ENCODE peak calls at places on chromosomes 4 and X, in six cellular contexts. One of them, this sample, is unnamed. For H3K4me1, the result is how much of the 10 kb centered on the place peaks cover.

GRCh38 chr4:34258176-34258575 is 1986.1 kb downstream of the ARAP2 start:
- DNase-seq in stomach: no peak
- DNase-seq in suprapubic skin: no peak
- DNase-seq in K562: no peak
- DNase-seq in transverse colon: no peak
- DNase-seq in upper lobe of left lung: no peak
- DNase-seq in this sample: no peak

GRCh38 chr4:155974476-155974749 is 20.7 kb upstream of the CTSO start:
- DNase-seq in stomach: no peak
- DNase-seq in suprapubic skin: no peak
- DNase-seq in K562: no peak
- DNase-seq in transverse colon: no peak
- DNase-seq in upper lobe of left lung: no peak
- DNase-seq in this sample: no peak

GRCh38 chr4:16140520-16141249 is 56.9 kb upstream of the PROM1 start:
- DNase-seq in stomach: peak
- DNase-seq in suprapubic skin: no peak
- DNase-seq in K562: no peak
- DNase-seq in transverse colon: peak
- DNase-seq in upper lobe of left lung: peak
- DNase-seq in this sample: no peak

GRCh38 chr4:89000844-89001360 is 56.1 kb downstream of the FAM13A start:
- DNase-seq in stomach: no peak
- DNase-seq in suprapubic skin: no peak
- DNase-seq in K562: no peak
- DNase-seq in transverse colon: no peak
- DNase-seq in upper lobe of left lung: no peak
- DNase-seq in this sample: no peak

GRCh38 chr4:63814171-63814964 is 594.9 kb downstream of the TECRL start:
- DNase-seq in stomach: no peak
- DNase-seq in suprapubic skin: no peak
- DNase-seq in K562: no peak
- DNase-seq in transverse colon: no peak
- DNase-seq in upper lobe of left lung: no peak
- DNase-seq in this sample: no peak

GRCh38 chr4:87209696-87210095 is 10.7 kb downstream of the KLHL8 start:
- DNase-seq in stomach: peak
- DNase-seq in suprapubic skin: no peak
- DNase-seq in K562: no peak
- DNase-seq in transverse colon: peak
- DNase-seq in upper lobe of left lung: peak
- DNase-seq in this sample: peak

GRCh38 chr4:186144180-186144579 is 39.7 kb downstream of the FAM149A start:
- DNase-seq in stomach: no peak
- DNase-seq in suprapubic skin: no peak
- DNase-seq in K562: no peak
- DNase-seq in transverse colon: peak
- DNase-seq in upper lobe of left lung: no peak
- DNase-seq in this sample: peak

GRCh38 chr4:107977966-107978705 is 11.6 kb upstream of the HADH start:
- DNase-seq in stomach: no peak
- DNase-seq in suprapubic skin: no peak
- DNase-seq in K562: no peak
- DNase-seq in transverse colon: no peak
- DNase-seq in upper lobe of left lung: no peak
- DNase-seq in this sample: no peak

GRCh38 chr4:123838426-123838825 is 441.8 kb downstream of the SPRY1 start:
- DNase-seq in stomach: no peak
- DNase-seq in suprapubic skin: no peak
- DNase-seq in K562: no peak
- DNase-seq in transverse colon: no peak
- DNase-seq in upper lobe of left lung: no peak
- DNase-seq in this sample: no peak

GRCh38 chr4:138510053-138510452 is 267.9 kb upstream of the SLC7A11 start:
- DNase-seq in stomach: no peak
- DNase-seq in suprapubic skin: no peak
- DNase-seq in K562: no peak
- DNase-seq in transverse colon: no peak
- DNase-seq in upper lobe of left lung: no peak
- DNase-seq in this sample: no peak

GRCh38 chr4:83618991-83619390 is 83.1 kb downstream of the GPAT3 start:
- DNase-seq in stomach: peak
- DNase-seq in suprapubic skin: no peak
- DNase-seq in K562: no peak
- DNase-seq in transverse colon: peak
- DNase-seq in upper lobe of left lung: peak
- DNase-seq in this sample: no peak

GRCh38 chr4:183591301-183591700 is 67.7 kb downstream of the RWDD4 start:
- DNase-seq in stomach: no peak
- DNase-seq in suprapubic skin: no peak
- DNase-seq in K562: no peak
- DNase-seq in transverse colon: no peak
- DNase-seq in upper lobe of left lung: no peak
- DNase-seq in this sample: no peak

DNA sequence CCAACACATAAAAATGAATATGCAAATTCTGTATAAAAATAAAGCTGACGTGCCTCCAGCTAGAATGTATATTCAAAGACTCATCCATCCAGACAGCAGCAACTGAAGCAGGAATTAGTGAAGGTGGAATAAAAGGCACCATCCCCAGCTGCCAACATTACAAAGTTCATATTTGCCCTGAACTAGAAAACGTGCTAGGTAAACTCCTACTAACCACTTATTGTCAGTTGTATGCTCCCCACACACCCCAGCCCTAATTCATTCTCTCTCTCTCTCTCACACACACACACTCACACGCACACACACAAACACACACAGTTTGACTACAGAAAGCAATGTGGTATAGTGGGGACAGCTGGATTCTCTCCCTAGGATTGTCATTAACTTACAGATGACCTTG is 53.6 kb downstream of the PCDH19 start:
- DNase-seq in stomach: no peak
- DNase-seq in suprapubic skin: no peak
- DNase-seq in K562: no peak
- DNase-seq in transverse colon: no peak
- DNase-seq in upper lobe of left lung: no peak
- DNase-seq in this sample: no peak
- H3K4me1 ChIP-seq in stomach: under half
- H3K4me1 ChIP-seq in suprapubic skin: under half
- H3K4me1 ChIP-seq in K562: under half
- H3K4me1 ChIP-seq in transverse colon: under half
- H3K4me1 ChIP-seq in upper lobe of left lung: under half
- H3K4me1 ChIP-seq in this sample: under half

GRCh38 chrX:120564925-120565324 is 4.2 kb upstream of the CUL4B start:
- DNase-seq in stomach: no peak
- DNase-seq in suprapubic skin: no peak
- DNase-seq in K562: no peak
- DNase-seq in transverse colon: no peak
- DNase-seq in upper lobe of left lung: no peak
- DNase-seq in this sample: no peak

GRCh38 chrX:120566817-120567216 is 6.1 kb upstream of the CUL4B start:
- DNase-seq in stomach: no peak
- DNase-seq in suprapubic skin: no peak
- DNase-seq in K562: no peak
- DNase-seq in transverse colon: no peak
- DNase-seq in upper lobe of left lung: no peak
- DNase-seq in this sample: no peak

GRCh38 chrX:120568609-120569008 is 7.8 kb upstream of the CUL4B start:
- DNase-seq in stomach: no peak
- DNase-seq in suprapubic skin: no peak
- DNase-seq in K562: no peak
- DNase-seq in transverse colon: no peak
- DNase-seq in upper lobe of left lung: no peak
- DNase-seq in this sample: no peak

GRCh38 chrX:120570201-120570600 is 9.4 kb upstream of the CUL4B start:
- DNase-seq in stomach: no peak
- DNase-seq in suprapubic skin: no peak
- DNase-seq in K562: no peak
- DNase-seq in transverse colon: no peak
- DNase-seq in upper lobe of left lung: no peak
- DNase-seq in this sample: no peak

GRCh38 chrX:120568047-120568446 is 7.3 kb upstream of the CUL4B start:
- DNase-seq in stomach: no peak
- DNase-seq in suprapubic skin: no peak
- DNase-seq in K562: no peak
- DNase-seq in transverse colon: no peak
- DNase-seq in upper lobe of left lung: no peak
- DNase-seq in this sample: no peak
- TF ChIP-seq EP300 in stomach: no peak
- TF ChIP-seq EP300 in suprapubic skin: no peak
- TF ChIP-seq EP300 in K562: no peak
- TF ChIP-seq EP300 in transverse colon: no peak
- TF ChIP-seq EP300 in upper lobe of left lung: no peak
- TF ChIP-seq EP300 in this sample: no peak

GRCh38 chrX:123320622-123321021 is 136.5 kb downstream of the GRIA3 start:
- DNase-seq in stomach: no peak
- DNase-seq in suprapubic skin: no peak
- DNase-seq in K562: no peak
- DNase-seq in transverse colon: no peak
- DNase-seq in upper lobe of left lung: peak
- DNase-seq in this sample: no peak

GRCh38 chrX:123322531-123322930 is 138.5 kb downstream of the GRIA3 start:
- DNase-seq in stomach: no peak
- DNase-seq in suprapubic skin: no peak
- DNase-seq in K562: no peak
- DNase-seq in transverse colon: no peak
- DNase-seq in upper lobe of left lung: no peak
- DNase-seq in this sample: no peak

GRCh38 chrX:123330229-123330942 is 146.3 kb downstream of the GRIA3 start:
- DNase-seq in stomach: no peak
- DNase-seq in suprapubic skin: no peak
- DNase-seq in K562: no peak
- DNase-seq in transverse colon: no peak
- DNase-seq in upper lobe of left lung: no peak
- DNase-seq in this sample: no peak

GRCh38 chrX:123324628-123325027 is 140.6 kb downstream of the GRIA3 start:
- DNase-seq in stomach: no peak
- DNase-seq in suprapubic skin: no peak
- DNase-seq in K562: no peak
- DNase-seq in transverse colon: no peak
- DNase-seq in upper lobe of left lung: no peak
- DNase-seq in this sample: no peak
- TF ChIP-seq POLR2A in stomach: no peak
- TF ChIP-seq POLR2A in suprapubic skin: no peak
- TF ChIP-seq POLR2A in K562: no peak
- TF ChIP-seq POLR2A in transverse colon: no peak
- TF ChIP-seq POLR2A in upper lobe of left lung: no peak
- TF ChIP-seq POLR2A in this sample: no peak

DNA sequence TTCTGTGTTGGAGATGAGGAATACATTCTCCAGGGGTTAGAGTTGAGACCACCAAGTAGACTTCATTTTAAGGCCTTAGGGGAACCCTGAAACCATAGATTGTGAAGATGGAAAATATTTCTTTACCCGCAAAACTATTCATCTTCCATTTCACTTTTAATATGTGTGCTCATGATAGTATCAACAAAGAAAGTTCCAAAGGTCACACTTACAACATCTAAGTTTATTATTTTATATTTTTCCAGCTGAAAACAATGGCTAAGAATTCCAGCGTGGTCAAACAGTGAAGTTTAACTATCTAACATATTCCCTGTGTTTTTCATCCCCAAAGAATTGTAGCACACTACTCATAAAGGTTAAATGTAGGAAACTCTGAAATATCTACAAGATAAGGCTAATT is 214.5 kb upstream of the GIMD1 start:
- DNase-seq in stomach: no peak
- DNase-seq in suprapubic skin: no peak
- DNase-seq in K562: no peak
- DNase-seq in transverse colon: no peak
- DNase-seq in upper lobe of left lung: no peak
- DNase-seq in this sample: no peak
- H3K4me1 ChIP-seq in stomach: under half
- H3K4me1 ChIP-seq in suprapubic skin: under half
- H3K4me1 ChIP-seq in K562: under half
- H3K4me1 ChIP-seq in transverse colon: under half
- H3K4me1 ChIP-seq in upper lobe of left lung: under half
- H3K4me1 ChIP-seq in this sample: under half

GRCh38 chr4:22483551-22483981 is 32.3 kb downstream of the ADGRA3 start:
- DNase-seq in stomach: no peak
- DNase-seq in suprapubic skin: no peak
- DNase-seq in K562: no peak
- DNase-seq in transverse colon: no peak
- DNase-seq in upper lobe of left lung: no peak
- DNase-seq in this sample: no peak
- TF ChIP-seq EP300 in stomach: no peak
- TF ChIP-seq EP300 in suprapubic skin: no peak
- TF ChIP-seq EP300 in K562: no peak
- TF ChIP-seq EP300 in transverse colon: no peak
- TF ChIP-seq EP300 in upper lobe of left lung: no peak
- TF ChIP-seq EP300 in this sample: no peak

GRCh38 chr4:26719954-26720552 is 136.2 kb downstream of the TBC1D19 start:
- DNase-seq in stomach: no peak
- DNase-seq in suprapubic skin: no peak
- DNase-seq in K562: no peak
- DNase-seq in transverse colon: no peak
- DNase-seq in upper lobe of left lung: no peak
- DNase-seq in this sample: no peak
- TF ChIP-seq POLR2A in stomach: no peak
- TF ChIP-seq POLR2A in suprapubic skin: no peak
- TF ChIP-seq POLR2A in K562: no peak
- TF ChIP-seq POLR2A in transverse colon: no peak
- TF ChIP-seq POLR2A in upper lobe of left lung: no peak
- TF ChIP-seq POLR2A in this sample: no peak

GRCh38 chr4:74377714-74378113 is 12.8 kb downstream of the EREG start:
- DNase-seq in stomach: no peak
- DNase-seq in suprapubic skin: no peak
- DNase-seq in K562: no peak
- DNase-seq in transverse colon: no peak
- DNase-seq in upper lobe of left lung: no peak
- DNase-seq in this sample: no peak
- H3K4me1 ChIP-seq in stomach: under half
- H3K4me1 ChIP-seq in suprapubic skin: under half
- H3K4me1 ChIP-seq in K562: under half
- H3K4me1 ChIP-seq in transverse colon: under half
- H3K4me1 ChIP-seq in upper lobe of left lung: under half
- H3K4me1 ChIP-seq in this sample: under half

This sample was measured in ovary.